ENCODE peak calls at places on chromosomes 1 and 21, in five cellular contexts. P, E, M, R and U are unnamed samples.

GRCh38 chr1:72284084-72284397 is 1.7 kb upstream of the NEGR1 start:
- DNase-seq in R (no peak), E (no peak), M (no peak), P (no peak), U (no peak)

GRCh38 chr21:45155910-45156309 is 81.5 kb downstream of the ADARB1 start:
- DNase-seq in M (peak; percentile 4), R (peak; percentile 9), P (no peak), E (peak; percentile 7), U (no peak)

GRCh38 chr21:15749868-15750174 is 20.0 kb downstream of the USP25 start:
- DNase-seq in R (no peak), P (no peak), E (no peak), M (no peak), U (no peak)

GRCh38 chr21:15272171-15272570 is 207.4 kb upstream of the NRIP1 start:
- DNase-seq in E (no peak), M (no peak), P (no peak), R (no peak), U (no peak)

GRCh38 chr1:14314032-14314431 is 284.5 kb upstream of the KAZN start:
- DNase-seq in R (no peak), E (no peak), M (no peak), P (no peak), U (no peak)

GRCh38 chr1:151130837-151131586 is 15.4 kb downstream of the SEMA6C start:
- DNase-seq in R (peak; percentile 71), M (peak; percentile 86), E (peak; percentile 83), P (no peak), U (peak; percentile 68)

GRCh38 chr1:202589190-202589680 is 121.0 kb downstream of the SYT2 start:
- DNase-seq in R (peak; percentile 46), E (peak; percentile 96), M (peak; percentile 61), P (no peak), U (no peak)

GRCh38 chr1:11059166-11059989 is 440 bp downstream of the SRM start:
- DNase-seq in M (no peak), P (peak; percentile 39), E (no peak), R (no peak), U (no peak)

GRCh38 chr1:66633128-66633527 is 99.2 kb downstream of the SGIP1 start:
- DNase-seq in P (no peak), E (no peak), M (no peak), R (no peak), U (no peak)

GRCh38 chr1:173295391-173295790 is 88.3 kb upstream of the TNFSF4 start:
- DNase-seq in P (no peak), E (no peak), M (no peak), R (no peak), U (no peak)

GRCh38 chr1:59393211-59394180 is 96.6 kb downstream of the FGGY start:
- DNase-seq in E (peak; percentile 77), R (peak; percentile 65), M (peak; percentile 41), P (no peak), U (no peak)

GRCh38 chr1:226344441-226345120 is 35.6 kb upstream of the LIN9 start:
- DNase-seq in M (no peak), P (no peak), R (no peak), E (no peak), U (no peak)

GRCh38 chr1:226337294-226337870 is 28.4 kb upstream of the LIN9 start:
- DNase-seq in M (no peak), P (no peak), R (no peak), E (no peak), U (no peak)

GRCh38 chr1:226342656-226343055 is 33.7 kb upstream of the LIN9 start:
- DNase-seq in E (no peak), R (no peak), M (no peak), P (no peak), U (no peak)
- TF ChIP-seq CTCF in E (no peak), R (no peak), M (no peak), P (no peak), U (no peak)

DNA sequence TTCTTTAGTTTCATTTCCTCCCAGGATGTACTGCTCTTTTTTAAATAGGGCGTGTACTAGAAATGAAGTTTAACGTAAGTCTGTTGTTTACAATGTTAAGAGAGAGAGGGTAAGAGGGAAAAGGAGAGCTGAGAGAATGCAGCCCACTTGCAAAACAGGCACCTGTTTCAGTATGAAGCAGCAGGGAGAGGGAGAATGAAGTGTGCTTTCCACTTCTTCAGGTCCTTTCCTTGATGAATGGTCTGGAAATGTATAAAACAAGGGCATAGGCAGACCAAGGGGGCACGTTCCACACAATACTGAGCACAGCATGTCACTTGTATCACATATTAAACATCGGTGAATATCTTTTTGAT is 2.0 kb downstream of the KCNA3 start:
- DNase-seq in R (no peak), E (no peak), M (no peak), P (peak; percentile 29), U (peak; percentile 38)
- H3K27me3 ChIP-seq in R (peaks cover 74% of the 10 kb centered on the region), E (peaks cover 6% of the 10 kb centered on the region), M (peaks cover 29% of the 10 kb centered on the region), P (peaks cover 30% of the 10 kb centered on the region), U (no peaks in the 10 kb centered on the region)

GRCh38 chr1:234618726-234619049 is 8.7 kb upstream of the IRF2BP2 start:
- DNase-seq in E (no peak), R (no peak), P (no peak), M (no peak), U (no peak)

GRCh38 chr1:234619071-234619480 is 9.1 kb upstream of the IRF2BP2 start:
- DNase-seq in M (no peak), E (no peak), R (no peak), P (no peak), U (no peak)

GRCh38 chr1:234617135-234617985 is 7.4 kb upstream of the IRF2BP2 start:
- DNase-seq in R (no peak), M (no peak), P (no peak), E (peak; percentile 58), U (no peak)

GRCh38 chr1:234617986-234618725 is 8.2 kb upstream of the IRF2BP2 start:
- DNase-seq in R (no peak), M (no peak), E (no peak), P (no peak), U (no peak)

GRCh38 chr1:234616644-234617043 is 6.7 kb upstream of the IRF2BP2 start:
- DNase-seq in M (no peak), E (peak; percentile 67), R (no peak), P (no peak), U (no peak)
- H3K27ac ChIP-seq in M (no peak overlapping the region), E (peak overlapping the region; percentile 100), R (no peak overlapping the region), P (peak overlapping the region; percentile 20), U (no peak overlapping the region)

GRCh38 chr1:35773711-35774110 is 3.9 kb upstream of the CLSPN start:
- DNase-seq in P (no peak), M (no peak), E (no peak), R (no peak), U (no peak)

GRCh38 chr1:35768350-35769187 is 1.2 kb downstream of the CLSPN start:
- DNase-seq in R (no peak), M (no peak), E (no peak), P (no peak), U (no peak)

GRCh38 chr1:35769759-35770446 is at the start of gene CLSPN:
- DNase-seq in R (peak; percentile 95), E (peak; percentile 93), M (peak; percentile 97), P (peak; percentile 99), U (peak; percentile 87)

GRCh38 chr1:35764283-35764682 is 5.5 kb downstream of the CLSPN start:
- DNase-seq in R (no peak), P (no peak), M (no peak), E (no peak), U (no peak)

GRCh38 chr1:35769188-35769758 is 505 bp downstream of the CLSPN start:
- DNase-seq in P (peak; percentile 92), E (peak; percentile 39), R (peak; percentile 85), M (peak; percentile 93), U (peak; percentile 63)
- TF ChIP-seq CTCF in P (peak; percentile 32), E (no peak), R (no peak), M (peak; percentile 14), U (no peak)

DNA sequence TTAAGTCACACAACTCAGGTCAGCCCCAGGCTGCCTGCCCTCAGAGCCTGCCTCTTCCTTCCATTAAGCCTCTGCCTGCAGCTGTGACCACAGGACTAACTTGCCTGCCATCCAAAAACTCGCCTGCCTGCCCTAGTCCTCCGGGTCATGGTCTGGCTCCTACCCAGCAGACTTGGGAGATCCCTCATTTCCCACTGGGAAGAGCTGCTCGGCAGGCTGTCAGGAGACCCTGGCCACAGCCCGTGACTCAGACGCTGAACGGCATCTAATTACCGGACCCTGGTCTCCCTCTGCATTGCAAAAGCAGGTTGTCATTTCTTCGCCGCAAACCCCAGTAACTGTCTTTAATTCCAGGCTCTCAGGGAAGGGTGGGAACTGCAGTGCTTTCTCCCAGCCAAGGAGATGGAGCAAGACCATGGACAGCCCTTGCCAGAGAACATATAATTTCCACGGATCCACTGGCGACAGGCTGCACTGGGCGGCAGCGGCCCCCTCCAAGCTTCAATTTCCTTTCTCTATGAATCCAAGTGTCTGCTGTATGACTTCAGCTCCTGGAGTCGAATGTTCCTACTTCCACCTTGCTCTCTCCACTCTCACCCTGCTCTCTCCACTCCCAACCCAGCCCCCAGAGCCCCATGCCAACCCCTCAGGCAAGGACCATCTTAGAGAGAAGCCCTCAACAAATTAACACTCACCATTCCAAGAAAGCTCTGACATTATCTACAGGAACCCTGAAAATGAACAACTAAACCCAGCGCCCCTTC is 20.4 kb downstream of the OLFML2B start:
- DNase-seq in R (no peak), P (no peak), M (no peak), E (peak; percentile 26), U (no peak)
- H3K27me3 ChIP-seq in R (peaks cover 14% of the 10 kb centered on the region), P (peaks cover 10% of the 10 kb centered on the region), M (no peaks in the 10 kb centered on the region), E (no peaks in the 10 kb centered on the region), U (no peaks in the 10 kb centered on the region)

DNA sequence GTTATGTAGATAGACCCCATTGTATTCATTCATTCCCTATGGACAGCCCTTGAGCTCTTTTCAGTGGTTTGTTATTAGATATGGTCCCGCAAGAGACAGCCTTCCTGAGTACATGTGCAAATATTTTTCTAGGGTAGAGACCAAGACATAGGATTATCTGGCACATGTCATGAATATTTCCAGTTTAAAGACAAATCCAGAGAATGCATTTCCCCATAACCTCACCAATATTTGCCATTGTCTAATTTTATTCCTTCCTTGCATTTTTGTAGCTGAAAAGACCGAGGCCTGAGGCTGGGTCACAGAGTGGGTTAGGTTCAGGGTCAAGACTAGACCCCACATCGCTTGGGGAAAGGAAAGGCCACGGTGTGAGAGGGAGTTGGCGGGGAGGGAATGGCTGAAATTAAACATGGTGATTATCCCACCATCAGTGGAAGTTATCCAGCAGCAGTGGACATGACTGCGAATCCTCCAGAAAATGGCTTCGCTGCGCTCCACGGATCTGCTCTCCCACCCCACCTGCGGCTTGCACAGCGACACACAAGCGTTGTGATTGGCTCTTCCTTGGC is 15.9 kb upstream of the STMN1 start:
- DNase-seq in R (no peak), M (no peak), P (no peak), E (no peak), U (no peak)
- H3K27ac ChIP-seq in R (no peak overlapping the region), M (no peak overlapping the region), P (no peak overlapping the region), E (no peak overlapping the region), U (no peak overlapping the region)

DNA sequence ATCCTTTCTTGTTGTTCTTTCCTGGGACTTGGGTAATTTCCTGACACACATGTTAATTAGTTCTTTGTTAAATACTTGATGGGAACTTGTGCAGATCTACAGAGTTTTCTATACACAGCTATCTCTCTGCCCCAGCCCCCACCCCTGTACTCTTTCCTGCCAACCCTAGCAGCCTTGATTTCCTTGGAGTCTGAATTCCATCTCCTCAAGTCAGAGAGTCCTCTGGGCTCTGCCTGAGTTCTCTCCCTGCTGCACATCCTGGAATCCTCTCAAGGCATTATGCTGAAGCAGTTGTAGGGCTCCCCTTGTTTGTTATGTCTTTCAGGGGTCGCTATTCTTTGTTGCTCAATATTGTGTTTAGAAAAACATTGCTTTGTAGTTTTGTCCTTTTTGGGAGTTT is 384.7 kb downstream of the RPS6KC1 start:
- DNase-seq in M (no peak), R (no peak), E (no peak), P (no peak), U (no peak)
- TF ChIP-seq CTCF in M (no peak), R (no peak), E (no peak), P (no peak), U (no peak)